ENCODE peak calls at places on chromosomes 2 and 18, in ten cellular contexts. One of them, this sample, is unnamed.

GRCh38 chr2:187302619-187303018 is 145.4 kb downstream of the CALCRL start:
- DNase-seq in foreskin fibroblast: peak
- DNase-seq in brain microvascular endothelial cell: peak
- DNase-seq in adrenal gland: no peak
- DNase-seq in A549: no peak
- DNase-seq in thyroid gland: no peak
- DNase-seq in A673: peak
- DNase-seq in body of pancreas: no peak
- DNase-seq in fibroblast of lung: peak
- DNase-seq in dorsolateral prefrontal cortex: no peak
- DNase-seq in this sample: no peak

GRCh38 chr2:134912406-134912805 is 6.2 kb upstream of the CCNT2 start:
- DNase-seq in foreskin fibroblast: peak
- DNase-seq in brain microvascular endothelial cell: peak
- DNase-seq in adrenal gland: no peak
- DNase-seq in A549: no peak
- DNase-seq in thyroid gland: no peak
- DNase-seq in A673: peak
- DNase-seq in body of pancreas: no peak
- DNase-seq in fibroblast of lung: peak
- DNase-seq in dorsolateral prefrontal cortex: no peak
- DNase-seq in this sample: no peak

GRCh38 chr2:97995026-97995733 is 568 bp downstream of the TMEM131 start:
- DNase-seq in foreskin fibroblast: peak
- DNase-seq in brain microvascular endothelial cell: no peak
- DNase-seq in adrenal gland: peak
- DNase-seq in A549: peak
- DNase-seq in thyroid gland: peak
- DNase-seq in A673: peak
- DNase-seq in body of pancreas: peak
- DNase-seq in fibroblast of lung: peak
- DNase-seq in dorsolateral prefrontal cortex: no peak
- DNase-seq in this sample: no peak

GRCh38 chr2:79084495-79085135 is 3.2 kb downstream of the REG1B start:
- DNase-seq in foreskin fibroblast: no peak
- DNase-seq in brain microvascular endothelial cell: no peak
- DNase-seq in adrenal gland: no peak
- DNase-seq in A549: no peak
- DNase-seq in thyroid gland: no peak
- DNase-seq in A673: no peak
- DNase-seq in body of pancreas: peak
- DNase-seq in fibroblast of lung: no peak
- DNase-seq in dorsolateral prefrontal cortex: no peak
- DNase-seq in this sample: no peak

GRCh38 chr2:158975271-158975921 is 7.0 kb downstream of the TANC1 start:
- DNase-seq in foreskin fibroblast: no peak
- DNase-seq in brain microvascular endothelial cell: peak
- DNase-seq in adrenal gland: no peak
- DNase-seq in A549: no peak
- DNase-seq in thyroid gland: no peak
- DNase-seq in A673: no peak
- DNase-seq in body of pancreas: no peak
- DNase-seq in fibroblast of lung: no peak
- DNase-seq in dorsolateral prefrontal cortex: no peak
- DNase-seq in this sample: no peak

GRCh38 chr18:37138456-37138855 is 309.5 kb downstream of the KIAA1328 start:
- DNase-seq in foreskin fibroblast: no peak
- DNase-seq in brain microvascular endothelial cell: no peak
- DNase-seq in adrenal gland: no peak
- DNase-seq in A549: no peak
- DNase-seq in thyroid gland: no peak
- DNase-seq in A673: no peak
- DNase-seq in body of pancreas: no peak
- DNase-seq in fibroblast of lung: no peak
- DNase-seq in dorsolateral prefrontal cortex: no peak
- DNase-seq in this sample: no peak

GRCh38 chr18:36075862-36076587 is 8.7 kb upstream of the RPRD1A start:
- DNase-seq in foreskin fibroblast: peak
- DNase-seq in brain microvascular endothelial cell: peak
- DNase-seq in adrenal gland: no peak
- DNase-seq in A549: peak
- DNase-seq in thyroid gland: peak
- DNase-seq in A673: no peak
- DNase-seq in body of pancreas: no peak
- DNase-seq in fibroblast of lung: peak
- DNase-seq in dorsolateral prefrontal cortex: no peak
- DNase-seq in this sample: peak

GRCh38 chr18:60500960-60501359 is 128.4 kb upstream of the MC4R start:
- DNase-seq in foreskin fibroblast: peak
- DNase-seq in brain microvascular endothelial cell: no peak
- DNase-seq in adrenal gland: no peak
- DNase-seq in A549: no peak
- DNase-seq in thyroid gland: no peak
- DNase-seq in A673: no peak
- DNase-seq in body of pancreas: no peak
- DNase-seq in fibroblast of lung: peak
- DNase-seq in dorsolateral prefrontal cortex: no peak
- DNase-seq in this sample: no peak

GRCh38 chr2:96330407-96330806 is 5.2 kb upstream of the NCAPH start:
- DNase-seq in foreskin fibroblast: peak
- DNase-seq in brain microvascular endothelial cell: no peak
- DNase-seq in adrenal gland: no peak
- DNase-seq in A549: peak
- DNase-seq in thyroid gland: no peak
- DNase-seq in A673: no peak
- DNase-seq in body of pancreas: no peak
- DNase-seq in fibroblast of lung: peak
- DNase-seq in dorsolateral prefrontal cortex: no peak
- DNase-seq in this sample: no peak

GRCh38 chr18:36187826-36188721 is 777 bp downstream of the MOCOS start:
- DNase-seq in foreskin fibroblast: peak
- DNase-seq in brain microvascular endothelial cell: no peak
- DNase-seq in adrenal gland: peak
- DNase-seq in A549: peak
- DNase-seq in thyroid gland: no peak
- DNase-seq in A673: no peak
- DNase-seq in body of pancreas: peak
- DNase-seq in fibroblast of lung: peak
- DNase-seq in dorsolateral prefrontal cortex: no peak
- DNase-seq in this sample: no peak

GRCh38 chr18:26956894-26957293 is 91.4 kb upstream of the AQP4 start:
- DNase-seq in foreskin fibroblast: no peak
- DNase-seq in brain microvascular endothelial cell: no peak
- DNase-seq in adrenal gland: no peak
- DNase-seq in A549: no peak
- DNase-seq in thyroid gland: no peak
- DNase-seq in A673: peak
- DNase-seq in body of pancreas: no peak
- DNase-seq in fibroblast of lung: no peak
- DNase-seq in dorsolateral prefrontal cortex: no peak
- DNase-seq in this sample: no peak

GRCh38 chr2:165793161-165793778 is 777 bp downstream of the GALNT3 start:
- DNase-seq in foreskin fibroblast: peak
- DNase-seq in brain microvascular endothelial cell: peak
- DNase-seq in adrenal gland: no peak
- DNase-seq in A549: no peak
- DNase-seq in thyroid gland: peak
- DNase-seq in A673: no peak
- DNase-seq in body of pancreas: peak
- DNase-seq in fibroblast of lung: no peak
- DNase-seq in dorsolateral prefrontal cortex: peak
- DNase-seq in this sample: no peak

GRCh38 chr2:214310319-214310718 is 100.5 kb upstream of the VWC2L start:
- DNase-seq in foreskin fibroblast: no peak
- DNase-seq in brain microvascular endothelial cell: no peak
- DNase-seq in adrenal gland: no peak
- DNase-seq in A549: peak
- DNase-seq in thyroid gland: no peak
- DNase-seq in A673: peak
- DNase-seq in body of pancreas: no peak
- DNase-seq in fibroblast of lung: no peak
- DNase-seq in dorsolateral prefrontal cortex: no peak
- DNase-seq in this sample: no peak
- TF ChIP-seq CTCF in foreskin fibroblast: peak
- TF ChIP-seq CTCF in brain microvascular endothelial cell: peak
- TF ChIP-seq CTCF in adrenal gland: no peak
- TF ChIP-seq CTCF in A549: no peak
- TF ChIP-seq CTCF in thyroid gland: no peak
- TF ChIP-seq CTCF in A673: peak
- TF ChIP-seq CTCF in body of pancreas: no peak
- TF ChIP-seq CTCF in fibroblast of lung: no peak
- TF ChIP-seq CTCF in dorsolateral prefrontal cortex: peak
- TF ChIP-seq CTCF in this sample: no peak

DNA sequence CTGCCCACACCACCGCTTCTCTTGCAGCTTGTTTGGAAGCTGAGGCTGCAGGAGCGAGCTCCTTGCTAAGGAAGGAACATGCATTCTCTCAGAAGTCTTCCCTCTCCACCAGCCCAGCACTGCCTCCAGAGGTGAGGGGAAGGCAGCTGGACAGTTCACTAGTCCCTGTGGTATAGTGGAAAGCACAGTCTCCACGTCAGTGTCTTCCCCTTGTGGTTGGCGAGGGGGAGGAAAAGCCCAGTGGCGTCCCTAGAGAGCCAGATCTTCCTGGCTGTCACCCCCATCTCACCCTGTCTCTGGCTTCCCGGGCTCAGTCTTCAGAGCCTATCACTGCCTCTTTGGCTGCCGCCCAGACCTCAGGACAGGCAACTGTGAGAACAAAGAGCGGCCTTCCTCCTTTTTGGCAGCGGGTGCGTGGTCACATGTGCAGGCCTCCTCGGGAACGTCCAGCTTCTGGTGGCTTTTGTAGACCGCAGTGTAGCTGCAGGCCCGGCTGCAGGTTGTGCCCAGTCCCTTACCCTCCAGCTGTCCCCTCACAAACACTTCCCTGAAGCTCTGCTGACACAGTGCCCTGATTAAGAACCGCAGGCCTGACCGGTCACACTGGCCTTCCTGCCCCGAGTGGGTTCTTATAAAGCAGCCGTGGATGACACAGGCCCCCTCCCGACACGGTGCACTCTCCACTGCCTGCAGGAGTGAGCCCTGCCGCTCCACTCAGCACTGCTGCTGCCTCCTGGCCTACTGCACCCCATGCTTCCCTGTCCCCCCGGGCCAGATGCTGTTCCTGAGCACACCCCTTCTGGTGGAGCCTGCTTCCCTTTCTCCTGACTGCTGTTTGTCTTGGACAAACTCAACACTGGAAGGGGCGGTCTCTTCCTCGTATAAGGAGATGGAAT is 90.9 kb downstream of the RNF144A start:
- DNase-seq in foreskin fibroblast: peak
- DNase-seq in brain microvascular endothelial cell: peak
- DNase-seq in adrenal gland: peak
- DNase-seq in A549: no peak
- DNase-seq in thyroid gland: peak
- DNase-seq in A673: no peak
- DNase-seq in body of pancreas: peak
- DNase-seq in fibroblast of lung: peak
- DNase-seq in dorsolateral prefrontal cortex: peak
- DNase-seq in this sample: peak
- TF ChIP-seq CTCF in foreskin fibroblast: peak
- TF ChIP-seq CTCF in brain microvascular endothelial cell: peak
- TF ChIP-seq CTCF in adrenal gland: peak
- TF ChIP-seq CTCF in A549: no peak
- TF ChIP-seq CTCF in thyroid gland: peak
- TF ChIP-seq CTCF in A673: no peak
- TF ChIP-seq CTCF in body of pancreas: peak
- TF ChIP-seq CTCF in fibroblast of lung: peak
- TF ChIP-seq CTCF in dorsolateral prefrontal cortex: peak
- TF ChIP-seq CTCF in this sample: peak

GRCh38 chr18:9842446-9842845 is 43.3 kb upstream of the TXNDC2 start:
- DNase-seq in foreskin fibroblast: no peak
- DNase-seq in brain microvascular endothelial cell: no peak
- DNase-seq in adrenal gland: no peak
- DNase-seq in A549: no peak
- DNase-seq in thyroid gland: no peak
- DNase-seq in A673: no peak
- DNase-seq in body of pancreas: no peak
- DNase-seq in fibroblast of lung: no peak
- DNase-seq in dorsolateral prefrontal cortex: no peak
- DNase-seq in this sample: no peak

GRCh38 chr18:9839211-9839610 is 46.6 kb upstream of the TXNDC2 start:
- DNase-seq in foreskin fibroblast: no peak
- DNase-seq in brain microvascular endothelial cell: no peak
- DNase-seq in adrenal gland: no peak
- DNase-seq in A549: no peak
- DNase-seq in thyroid gland: no peak
- DNase-seq in A673: no peak
- DNase-seq in body of pancreas: no peak
- DNase-seq in fibroblast of lung: no peak
- DNase-seq in dorsolateral prefrontal cortex: no peak
- DNase-seq in this sample: no peak

GRCh38 chr18:9839806-9840205 is 46.0 kb upstream of the TXNDC2 start:
- DNase-seq in foreskin fibroblast: no peak
- DNase-seq in brain microvascular endothelial cell: no peak
- DNase-seq in adrenal gland: no peak
- DNase-seq in A549: no peak
- DNase-seq in thyroid gland: no peak
- DNase-seq in A673: no peak
- DNase-seq in body of pancreas: no peak
- DNase-seq in fibroblast of lung: no peak
- DNase-seq in dorsolateral prefrontal cortex: no peak
- DNase-seq in this sample: no peak

GRCh38 chr18:9838144-9838877 is 47.5 kb upstream of the TXNDC2 start:
- DNase-seq in foreskin fibroblast: no peak
- DNase-seq in brain microvascular endothelial cell: peak
- DNase-seq in adrenal gland: no peak
- DNase-seq in A549: peak
- DNase-seq in thyroid gland: peak
- DNase-seq in A673: peak
- DNase-seq in body of pancreas: no peak
- DNase-seq in fibroblast of lung: no peak
- DNase-seq in dorsolateral prefrontal cortex: no peak
- DNase-seq in this sample: no peak

DNA sequence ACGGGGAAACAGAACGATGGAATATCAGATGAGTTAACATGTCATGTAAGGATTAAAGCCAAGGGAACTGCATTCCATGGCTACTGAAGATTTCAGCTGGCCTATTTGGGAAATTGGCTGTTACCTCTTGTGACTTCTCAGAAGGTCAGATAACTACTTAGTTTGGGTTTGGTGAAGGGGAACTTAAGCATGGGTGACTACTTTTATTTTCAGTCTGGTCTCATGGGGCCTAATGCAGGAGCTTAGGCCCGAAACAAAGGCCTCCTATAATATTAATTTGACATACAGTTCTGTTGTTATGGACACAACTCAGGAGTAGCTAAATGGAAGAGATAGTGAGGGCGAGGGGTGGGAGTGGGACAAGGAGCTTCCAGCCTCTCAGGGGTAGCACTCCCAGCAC is 44.0 kb upstream of the TXNDC2 start:
- DNase-seq in foreskin fibroblast: no peak
- DNase-seq in brain microvascular endothelial cell: no peak
- DNase-seq in adrenal gland: no peak
- DNase-seq in A549: no peak
- DNase-seq in thyroid gland: no peak
- DNase-seq in A673: no peak
- DNase-seq in body of pancreas: no peak
- DNase-seq in fibroblast of lung: no peak
- DNase-seq in dorsolateral prefrontal cortex: no peak
- DNase-seq in this sample: no peak
- TF ChIP-seq CTCF in foreskin fibroblast: no peak
- TF ChIP-seq CTCF in brain microvascular endothelial cell: no peak
- TF ChIP-seq CTCF in adrenal gland: no peak
- TF ChIP-seq CTCF in A549: no peak
- TF ChIP-seq CTCF in thyroid gland: no peak
- TF ChIP-seq CTCF in A673: no peak
- TF ChIP-seq CTCF in body of pancreas: no peak
- TF ChIP-seq CTCF in fibroblast of lung: no peak
- TF ChIP-seq CTCF in dorsolateral prefrontal cortex: no peak
- TF ChIP-seq CTCF in this sample: no peak

GRCh38 chr2:206154197-206154596 is 5.0 kb downstream of the NDUFS1 start:
- DNase-seq in foreskin fibroblast: no peak
- DNase-seq in brain microvascular endothelial cell: no peak
- DNase-seq in adrenal gland: no peak
- DNase-seq in A549: peak
- DNase-seq in thyroid gland: no peak
- DNase-seq in A673: peak
- DNase-seq in body of pancreas: no peak
- DNase-seq in fibroblast of lung: peak
- DNase-seq in dorsolateral prefrontal cortex: no peak
- DNase-seq in this sample: no peak
- TF ChIP-seq CTCF in foreskin fibroblast: no peak
- TF ChIP-seq CTCF in brain microvascular endothelial cell: no peak
- TF ChIP-seq CTCF in adrenal gland: peak
- TF ChIP-seq CTCF in A549: peak
- TF ChIP-seq CTCF in thyroid gland: no peak
- TF ChIP-seq CTCF in A673: peak
- TF ChIP-seq CTCF in body of pancreas: no peak
- TF ChIP-seq CTCF in fibroblast of lung: no peak
- TF ChIP-seq CTCF in dorsolateral prefrontal cortex: no peak
- TF ChIP-seq CTCF in this sample: no peak

This sample was measured in CD14-positive monocyte.